ENCODE peak calls at places on chromosomes 11 and 22, in ten cellular contexts. One of them, this sample, is unnamed.

GRCh38 chr11:17760102-17761029 is 25.8 kb downstream of the KCNC1 start:
- DNase-seq in A549: peak; percentile 57
- DNase-seq in stomach: peak; percentile 61
- DNase-seq in transverse colon: peak; percentile 69
- DNase-seq in HepG2: peak; percentile 69
- DNase-seq in H1: peak; percentile 77
- DNase-seq in ovary: no peak
- DNase-seq in upper lobe of left lung: no peak
- DNase-seq in tibial nerve: no peak
- DNase-seq in sigmoid colon: no peak
- DNase-seq in this sample: no peak

GRCh38 chr22:32378703-32379272 is 21.1 kb downstream of the RFPL3 start:
- DNase-seq in ovary: no peak
- DNase-seq in stomach: no peak
- DNase-seq in tibial nerve: no peak
- DNase-seq in upper lobe of left lung: no peak
- DNase-seq in H1: no peak
- DNase-seq in A549: peak; percentile 56
- DNase-seq in transverse colon: peak; percentile 22
- DNase-seq in HepG2: peak; percentile 51
- DNase-seq in sigmoid colon: no peak
- DNase-seq in this sample: no peak

GRCh38 chr11:44872556-44872955 is 78.1 kb downstream of the TP53I11 start:
- DNase-seq in stomach: no peak
- DNase-seq in A549: no peak
- DNase-seq in tibial nerve: no peak
- DNase-seq in ovary: no peak
- DNase-seq in upper lobe of left lung: no peak
- DNase-seq in HepG2: no peak
- DNase-seq in H1: no peak
- DNase-seq in sigmoid colon: no peak
- DNase-seq in transverse colon: no peak
- DNase-seq in this sample: no peak

GRCh38 chr22:47788461-47788860 is 1026.0 kb downstream of the TBC1D22A start:
- DNase-seq in sigmoid colon: no peak
- DNase-seq in tibial nerve: no peak
- DNase-seq in ovary: no peak
- DNase-seq in A549: no peak
- DNase-seq in H1: no peak
- DNase-seq in transverse colon: no peak
- DNase-seq in HepG2: no peak
- DNase-seq in upper lobe of left lung: no peak
- DNase-seq in stomach: no peak
- DNase-seq in this sample: peak; percentile 66

GRCh38 chr22:45192701-45193187 is 29.0 kb downstream of the NUP50 start:
- DNase-seq in transverse colon: no peak
- DNase-seq in stomach: no peak
- DNase-seq in tibial nerve: no peak
- DNase-seq in upper lobe of left lung: no peak
- DNase-seq in sigmoid colon: no peak
- DNase-seq in HepG2: peak; percentile 63
- DNase-seq in ovary: peak; percentile 36
- DNase-seq in H1: no peak
- DNase-seq in A549: no peak
- DNase-seq in this sample: no peak

GRCh38 chr11:119363874-119364590 is 17.5 kb downstream of the USP2 start:
- DNase-seq in HepG2: no peak
- DNase-seq in ovary: peak; percentile 58
- DNase-seq in tibial nerve: no peak
- DNase-seq in stomach: peak; percentile 70
- DNase-seq in sigmoid colon: peak; percentile 81
- DNase-seq in transverse colon: peak; percentile 68
- DNase-seq in A549: no peak
- DNase-seq in H1: no peak
- DNase-seq in upper lobe of left lung: peak; percentile 94
- DNase-seq in this sample: no peak

GRCh38 chr11:131033151-131033651 is 116.9 kb upstream of the SNX19 start:
- DNase-seq in H1: no peak
- DNase-seq in transverse colon: no peak
- DNase-seq in upper lobe of left lung: no peak
- DNase-seq in sigmoid colon: no peak
- DNase-seq in tibial nerve: no peak
- DNase-seq in stomach: no peak
- DNase-seq in HepG2: peak; percentile 18
- DNase-seq in ovary: no peak
- DNase-seq in A549: peak; percentile 55
- DNase-seq in this sample: peak; percentile 82

GRCh38 chr22:49767355-49768062 is 60.2 kb downstream of the BRD1 start:
- DNase-seq in tibial nerve: no peak
- DNase-seq in sigmoid colon: peak; percentile 61
- DNase-seq in stomach: no peak
- DNase-seq in A549: peak; percentile 55
- DNase-seq in HepG2: peak; percentile 58
- DNase-seq in ovary: no peak
- DNase-seq in upper lobe of left lung: no peak
- DNase-seq in transverse colon: peak; percentile 13
- DNase-seq in H1: peak; percentile 38
- DNase-seq in this sample: no peak

GRCh38 chr11:7936615-7937014 is 4.9 kb downstream of the OR10A3 start:
- DNase-seq in H1: no peak
- DNase-seq in sigmoid colon: no peak
- DNase-seq in transverse colon: peak; percentile 63
- DNase-seq in A549: no peak
- DNase-seq in ovary: no peak
- DNase-seq in upper lobe of left lung: no peak
- DNase-seq in tibial nerve: no peak
- DNase-seq in stomach: peak; percentile 92
- DNase-seq in HepG2: no peak
- DNase-seq in this sample: no peak

GRCh38 chr11:59754494-59754858 is 700 bp upstream of the STX3 start:
- DNase-seq in upper lobe of left lung: no peak
- DNase-seq in ovary: peak; percentile 12
- DNase-seq in tibial nerve: no peak
- DNase-seq in H1: no peak
- DNase-seq in stomach: no peak
- DNase-seq in sigmoid colon: no peak
- DNase-seq in HepG2: no peak
- DNase-seq in A549: peak; percentile 28
- DNase-seq in transverse colon: peak; percentile 46
- DNase-seq in this sample: no peak

GRCh38 chr11:45025716-45026492 is 75.2 kb upstream of the TP53I11 start:
- DNase-seq in sigmoid colon: peak; percentile 77
- DNase-seq in stomach: no peak
- DNase-seq in upper lobe of left lung: peak; percentile 50
- DNase-seq in transverse colon: peak; percentile 27
- DNase-seq in A549: no peak
- DNase-seq in HepG2: peak; percentile 16
- DNase-seq in tibial nerve: no peak
- DNase-seq in H1: no peak
- DNase-seq in ovary: no peak
- DNase-seq in this sample: no peak

GRCh38 chr11:60795291-60795690 is 10.2 kb downstream of the MS4A10 start:
- DNase-seq in upper lobe of left lung: peak; percentile 28
- DNase-seq in transverse colon: no peak
- DNase-seq in HepG2: no peak
- DNase-seq in stomach: no peak
- DNase-seq in tibial nerve: no peak
- DNase-seq in sigmoid colon: no peak
- DNase-seq in ovary: no peak
- DNase-seq in A549: no peak
- DNase-seq in H1: no peak
- DNase-seq in this sample: no peak

GRCh38 chr11:92439133-92439532 is 214.5 kb downstream of the FAT3 start:
- DNase-seq in tibial nerve: no peak
- DNase-seq in ovary: no peak
- DNase-seq in A549: no peak
- DNase-seq in HepG2: no peak
- DNase-seq in sigmoid colon: no peak
- DNase-seq in upper lobe of left lung: no peak
- DNase-seq in H1: no peak
- DNase-seq in transverse colon: no peak
- DNase-seq in stomach: no peak
- DNase-seq in this sample: no peak

GRCh38 chr22:50089231-50090140 is at the start of gene MOV10L1:
- DNase-seq in ovary: peak; percentile 30
- DNase-seq in sigmoid colon: no peak
- DNase-seq in tibial nerve: no peak
- DNase-seq in stomach: no peak
- DNase-seq in transverse colon: no peak
- DNase-seq in HepG2: no peak
- DNase-seq in A549: no peak
- DNase-seq in H1: no peak
- DNase-seq in upper lobe of left lung: peak; percentile 86
- DNase-seq in this sample: no peak

GRCh38 chr11:68784653-68785052 is 33.3 kb upstream of the TESMIN start:
- DNase-seq in A549: no peak
- DNase-seq in H1: no peak
- DNase-seq in ovary: no peak
- DNase-seq in transverse colon: no peak
- DNase-seq in stomach: no peak
- DNase-seq in tibial nerve: no peak
- DNase-seq in sigmoid colon: no peak
- DNase-seq in upper lobe of left lung: peak; percentile 46
- DNase-seq in HepG2: no peak
- DNase-seq in this sample: no peak

GRCh38 chr11:68782711-68783110 is 31.4 kb upstream of the TESMIN start:
- DNase-seq in A549: no peak
- DNase-seq in H1: no peak
- DNase-seq in tibial nerve: no peak
- DNase-seq in ovary: no peak
- DNase-seq in transverse colon: no peak
- DNase-seq in stomach: no peak
- DNase-seq in HepG2: no peak
- DNase-seq in upper lobe of left lung: peak; percentile 63
- DNase-seq in sigmoid colon: no peak
- DNase-seq in this sample: no peak

GRCh38 chr11:68778205-68778604 is 26.9 kb upstream of the TESMIN start:
- DNase-seq in stomach: no peak
- DNase-seq in A549: no peak
- DNase-seq in sigmoid colon: no peak
- DNase-seq in HepG2: no peak
- DNase-seq in H1: no peak
- DNase-seq in tibial nerve: no peak
- DNase-seq in transverse colon: no peak
- DNase-seq in ovary: peak; percentile 15
- DNase-seq in upper lobe of left lung: no peak
- DNase-seq in this sample: no peak

GRCh38 chr11:68783216-68783821 is 32.0 kb upstream of the TESMIN start:
- DNase-seq in stomach: no peak
- DNase-seq in tibial nerve: no peak
- DNase-seq in H1: no peak
- DNase-seq in A549: no peak
- DNase-seq in sigmoid colon: no peak
- DNase-seq in HepG2: no peak
- DNase-seq in upper lobe of left lung: peak; percentile 51
- DNase-seq in ovary: no peak
- DNase-seq in transverse colon: no peak
- DNase-seq in this sample: no peak

GRCh38 chr11:68780829-68781228 is 29.5 kb upstream of the TESMIN start:
- DNase-seq in HepG2: no peak
- DNase-seq in ovary: no peak
- DNase-seq in H1: peak; percentile 31
- DNase-seq in upper lobe of left lung: peak; percentile 68
- DNase-seq in stomach: peak; percentile 87
- DNase-seq in transverse colon: peak; percentile 39
- DNase-seq in A549: peak; percentile 24
- DNase-seq in sigmoid colon: no peak
- DNase-seq in tibial nerve: no peak
- DNase-seq in this sample: no peak
- H3K4me1 ChIP-seq in HepG2: no peaks in the 10 kb centered on the region
- H3K4me1 ChIP-seq in ovary: peaks cover 4% of the 10 kb centered on the region
- H3K4me1 ChIP-seq in H1: no peaks in the 10 kb centered on the region
- H3K4me1 ChIP-seq in upper lobe of left lung: no peaks in the 10 kb centered on the region
- H3K4me1 ChIP-seq in stomach: no peaks in the 10 kb centered on the region
- H3K4me1 ChIP-seq in transverse colon: no peaks in the 10 kb centered on the region
- H3K4me1 ChIP-seq in A549: no peaks in the 10 kb centered on the region
- H3K4me1 ChIP-seq in sigmoid colon: no peaks in the 10 kb centered on the region
- H3K4me1 ChIP-seq in tibial nerve: no peaks in the 10 kb centered on the region
- H3K4me1 ChIP-seq in this sample: peaks cover 13% of the 10 kb centered on the region

GRCh38 chr11:76795285-76795935 is 12.3 kb downstream of the TSKU start:
- DNase-seq in sigmoid colon: no peak
- DNase-seq in A549: no peak
- DNase-seq in HepG2: no peak
- DNase-seq in tibial nerve: no peak
- DNase-seq in stomach: peak; percentile 22
- DNase-seq in transverse colon: no peak
- DNase-seq in ovary: no peak
- DNase-seq in upper lobe of left lung: peak; percentile 72
- DNase-seq in H1: no peak
- DNase-seq in this sample: no peak
- H3K4me3 ChIP-seq in sigmoid colon: no peak overlapping the region
- H3K4me3 ChIP-seq in A549: no peak overlapping the region
- H3K4me3 ChIP-seq in HepG2: no peak overlapping the region
- H3K4me3 ChIP-seq in tibial nerve: no peak overlapping the region
- H3K4me3 ChIP-seq in stomach: no peak overlapping the region
- H3K4me3 ChIP-seq in transverse colon: no peak overlapping the region
- H3K4me3 ChIP-seq in ovary: no peak overlapping the region
- H3K4me3 ChIP-seq in upper lobe of left lung: no peak overlapping the region
- H3K4me3 ChIP-seq in H1: no peak overlapping the region
- H3K4me3 ChIP-seq in this sample: no peak overlapping the region

DNA sequence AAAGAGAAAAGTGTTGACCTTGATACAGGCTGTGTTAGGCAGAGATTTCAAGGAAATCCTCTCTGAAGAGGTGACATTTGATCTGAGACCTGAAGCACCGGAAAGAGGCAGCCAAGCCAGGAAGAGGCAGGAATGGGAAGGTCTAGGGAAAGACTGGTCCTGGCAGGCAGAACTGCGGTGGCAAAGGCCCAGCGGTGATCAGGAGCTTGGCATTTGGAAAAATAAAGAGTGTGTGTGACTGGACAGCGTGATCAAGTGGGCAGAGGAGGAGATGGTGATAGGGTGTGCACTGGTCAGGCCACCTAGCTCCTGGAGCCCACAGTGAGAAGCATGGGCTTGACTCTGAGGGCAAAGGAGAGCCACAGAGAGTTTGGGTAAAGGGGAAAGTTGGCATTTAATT is 27.2 kb upstream of the GAB4 start:
- DNase-seq in ovary: no peak
- DNase-seq in tibial nerve: no peak
- DNase-seq in stomach: peak; percentile 57
- DNase-seq in H1: no peak
- DNase-seq in upper lobe of left lung: no peak
- DNase-seq in sigmoid colon: no peak
- DNase-seq in A549: no peak
- DNase-seq in transverse colon: no peak
- DNase-seq in HepG2: no peak
- DNase-seq in this sample: no peak
- TF ChIP-seq EP300 in ovary: no peak
- TF ChIP-seq EP300 in tibial nerve: no peak
- TF ChIP-seq EP300 in stomach: no peak
- TF ChIP-seq EP300 in H1: no peak
- TF ChIP-seq EP300 in upper lobe of left lung: no peak
- TF ChIP-seq EP300 in sigmoid colon: no peak
- TF ChIP-seq EP300 in A549: no peak
- TF ChIP-seq EP300 in transverse colon: no peak
- TF ChIP-seq EP300 in HepG2: no peak
- TF ChIP-seq EP300 in this sample: no peak

DNA sequence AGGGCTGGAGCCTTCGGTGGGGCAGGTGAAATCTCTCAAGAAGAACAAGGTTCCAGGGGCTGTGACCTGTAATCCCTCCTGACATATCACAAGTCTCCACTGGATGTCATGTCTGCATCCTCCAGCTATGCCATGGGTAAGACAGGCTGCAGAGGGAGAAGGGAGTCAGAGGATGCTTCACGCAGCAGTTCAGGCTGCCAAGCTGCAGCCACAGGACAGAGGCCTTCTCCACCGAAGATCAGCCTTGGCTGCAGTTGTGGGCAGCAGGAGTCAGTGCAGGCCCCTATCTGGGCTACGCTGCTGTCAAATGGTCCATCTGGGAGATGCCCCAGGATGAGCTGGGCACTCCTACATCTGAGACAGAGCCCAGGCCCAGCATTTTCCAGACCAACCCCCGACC is 25.0 kb downstream of the DKK3 start:
- DNase-seq in HepG2: no peak
- DNase-seq in upper lobe of left lung: no peak
- DNase-seq in stomach: peak; percentile 16
- DNase-seq in H1: no peak
- DNase-seq in tibial nerve: no peak
- DNase-seq in sigmoid colon: peak; percentile 43
- DNase-seq in transverse colon: no peak
- DNase-seq in A549: no peak
- DNase-seq in ovary: no peak
- DNase-seq in this sample: no peak
- H3K4me1 ChIP-seq in HepG2: peaks cover 9% of the 10 kb centered on the region
- H3K4me1 ChIP-seq in upper lobe of left lung: peaks cover 18% of the 10 kb centered on the region
- H3K4me1 ChIP-seq in stomach: peaks cover 35% of the 10 kb centered on the region
- H3K4me1 ChIP-seq in H1: no peaks in the 10 kb centered on the region
- H3K4me1 ChIP-seq in tibial nerve: peaks cover 44% of the 10 kb centered on the region
- H3K4me1 ChIP-seq in sigmoid colon: peaks cover 23% of the 10 kb centered on the region
- H3K4me1 ChIP-seq in transverse colon: peaks cover 11% of the 10 kb centered on the region
- H3K4me1 ChIP-seq in A549: peaks cover 62% of the 10 kb centered on the region
- H3K4me1 ChIP-seq in ovary: peaks cover 10% of the 10 kb centered on the region
- H3K4me1 ChIP-seq in this sample: peaks cover 47% of the 10 kb centered on the region